ENCODE peak calls at places on chromosomes 16 and 17, in eight cellular contexts. H is adrenal gland; A is effector memory CD4-positive, alpha-beta T cell; Q is prostate gland; B is fibroblast of lung; E is tibial nerve; O is mesenchymal stem cell; X is ovary. F is an unnamed sample.

GRCh38 chr16:30368122-30368791 is 2.0 kb downstream of the TBC1D10B start:
- DNase-seq in H (peak; percentile 53), A (no peak), Q (no peak), B (peak; percentile 45), E (no peak), O (peak; percentile 72), X (no peak), F (no peak)

GRCh38 chr16:70696952-70697600 is 11.2 kb upstream of the MTSS2 start:
- DNase-seq in H (no peak), A (no peak), Q (peak; percentile 85), B (no peak), E (no peak), O (no peak), X (no peak), F (no peak)

GRCh38 chr16:12735805-12736204 is 67.9 kb downstream of the CPPED1 start:
- DNase-seq in H (no peak), A (no peak), Q (no peak), B (no peak), E (no peak), O (no peak), X (no peak), F (no peak)

GRCh38 chr16:17845031-17845430 is 374.3 kb upstream of the XYLT1 start:
- DNase-seq in H (no peak), A (no peak), Q (no peak), B (no peak), E (no peak), O (no peak), X (no peak), F (no peak)

GRCh38 chr17:64223283-64223682 is 39.8 kb downstream of the TEX2 start:
- DNase-seq in H (no peak), A (no peak), Q (no peak), B (no peak), E (no peak), O (no peak), X (no peak), F (no peak)

GRCh38 chr17:70187383-70187782 is 18.1 kb downstream of the KCNJ2 start:
- DNase-seq in H (no peak), A (no peak), Q (no peak), B (peak; percentile 68), E (no peak), O (no peak), X (no peak), F (no peak)

GRCh38 chr17:49031965-49032928 is 35.1 kb downstream of the IGF2BP1 start:
- DNase-seq in H (peak; percentile 69), A (peak; percentile 11), Q (peak; percentile 15), B (peak; percentile 65), E (no peak), O (peak; percentile 89), X (no peak), F (no peak)

GRCh38 chr16:79482011-79482410 is 118.5 kb downstream of the MAF start:
- DNase-seq in H (peak; percentile 27), A (no peak), Q (no peak), B (no peak), E (no peak), O (no peak), X (no peak), F (no peak)

GRCh38 chr17:79435962-79436361 is 174.9 kb downstream of the RBFOX3 start:
- DNase-seq in H (no peak), A (no peak), Q (no peak), B (no peak), E (no peak), O (no peak), X (no peak), F (no peak)

GRCh38 chr17:44084131-44084538 is 13.6 kb downstream of the G6PC3 start:
- DNase-seq in H (no peak), A (no peak), Q (no peak), B (no peak), E (no peak), O (no peak), X (no peak), F (no peak)

GRCh38 chr16:11034005-11034404 is 89.6 kb downstream of the CLEC16A start:
- DNase-seq in H (no peak), A (no peak), Q (no peak), B (peak; percentile 65), E (no peak), O (peak; percentile 85), X (no peak), F (no peak)

GRCh38 chr16:29198731-29199521 is 207.6 kb downstream of the NPIPB11 start:
- DNase-seq in H (no peak), A (no peak), Q (no peak), B (no peak), E (no peak), O (no peak), X (peak; percentile 57), F (no peak)

GRCh38 chr17:68238488-68238887 is 9.4 kb upstream of the AMZ2 start:
- DNase-seq in H (no peak), A (peak; percentile 31), Q (no peak), B (no peak), E (no peak), O (peak; percentile 77), X (no peak), F (no peak)

GRCh38 chr17:28043296-28043695 is 819 bp downstream of the NLK start:
- DNase-seq in H (no peak), A (no peak), Q (no peak), B (no peak), E (no peak), O (no peak), X (no peak), F (no peak)
- H3K4me3 ChIP-seq in H (peak overlapping the region; percentile 88), A (no peak overlapping the region), Q (no peak overlapping the region), B (peak overlapping the region; percentile 82), E (peak overlapping the region; percentile 94), O (no peak overlapping the region), X (no peak overlapping the region), F (peak overlapping the region; percentile 25)

GRCh38 chr17:60386475-60387058 is 5.4 kb downstream of the USP32 start:
- DNase-seq in H (no peak), A (no peak), Q (no peak), B (no peak), E (no peak), O (no peak), X (no peak), F (no peak)
- H3K4me1 ChIP-seq in H (peaks cover 5% of the 10 kb centered on the region), A (peaks cover 9% of the 10 kb centered on the region), Q (peaks cover 5% of the 10 kb centered on the region), B (peaks cover 4% of the 10 kb centered on the region), E (peaks cover 30% of the 10 kb centered on the region), O (peaks cover 6% of the 10 kb centered on the region), X (peaks cover 6% of the 10 kb centered on the region), F (peaks cover 70% of the 10 kb centered on the region)

GRCh38 chr16:15609286-15609649 is 33.7 kb downstream of the MARF1 start:
- DNase-seq in H (no peak), A (no peak), Q (no peak), B (no peak), E (no peak), O (no peak), X (no peak), F (no peak)

GRCh38 chr16:15610369-15610871 is 32.5 kb downstream of the MARF1 start:
- DNase-seq in H (no peak), A (no peak), Q (no peak), B (peak; percentile 82), E (no peak), O (peak; percentile 42), X (no peak), F (no peak)

GRCh38 chr16:15613676-15614075 is 29.3 kb downstream of the MARF1 start:
- DNase-seq in H (no peak), A (no peak), Q (no peak), B (peak; percentile 38), E (no peak), O (no peak), X (no peak), F (no peak)

GRCh38 chr16:15608398-15609285 is 34.3 kb downstream of the MARF1 start:
- DNase-seq in H (no peak), A (no peak), Q (no peak), B (no peak), E (no peak), O (peak; percentile 64), X (no peak), F (no peak)

DNA sequence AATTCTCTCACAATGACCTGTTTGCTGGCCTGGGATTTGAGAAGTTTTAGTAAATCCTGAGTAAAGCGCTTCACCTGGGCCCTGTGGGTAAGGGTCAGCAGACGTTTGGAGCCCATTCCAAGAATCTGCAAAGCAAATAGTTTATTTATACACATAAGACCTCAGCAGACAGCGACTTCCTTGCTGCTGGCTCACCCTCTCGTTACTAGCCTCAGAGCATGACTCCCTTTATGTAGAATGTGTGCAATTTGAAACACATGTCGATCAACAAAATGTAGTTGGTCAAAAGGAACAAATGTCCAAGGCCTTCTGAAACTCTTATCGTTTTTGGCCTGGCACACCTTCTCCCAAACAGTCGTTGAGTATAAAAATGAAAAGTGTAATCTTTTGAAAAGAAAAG is 31.3 kb downstream of the MARF1 start:
- DNase-seq in H (no peak), A (no peak), Q (no peak), B (peak; percentile 95), E (no peak), O (no peak), X (no peak), F (no peak)
- H3K27ac ChIP-seq in H (no peak overlapping the region), A (no peak overlapping the region), Q (no peak overlapping the region), B (peak overlapping the region; percentile 12), E (no peak overlapping the region), O (no peak overlapping the region), X (peak overlapping the region; percentile 10), F (peak overlapping the region; percentile 78)

GRCh38 chr17:72538443-72538842 is 417.6 kb downstream of the SOX9 start:
- DNase-seq in H (no peak), A (no peak), Q (no peak), B (no peak), E (no peak), O (no peak), X (no peak), F (no peak)

GRCh38 chr17:72538921-72539352 is 418.1 kb downstream of the SOX9 start:
- DNase-seq in H (no peak), A (no peak), Q (no peak), B (peak; percentile 17), E (no peak), O (no peak), X (no peak), F (no peak)

GRCh38 chr17:72542317-72542716 is 421.5 kb downstream of the SOX9 start:
- DNase-seq in H (no peak), A (no peak), Q (no peak), B (no peak), E (no peak), O (no peak), X (no peak), F (no peak)

GRCh38 chr17:72536788-72537187 is 416.0 kb downstream of the SOX9 start:
- DNase-seq in H (no peak), A (no peak), Q (no peak), B (no peak), E (no peak), O (no peak), X (no peak), F (no peak)

DNA sequence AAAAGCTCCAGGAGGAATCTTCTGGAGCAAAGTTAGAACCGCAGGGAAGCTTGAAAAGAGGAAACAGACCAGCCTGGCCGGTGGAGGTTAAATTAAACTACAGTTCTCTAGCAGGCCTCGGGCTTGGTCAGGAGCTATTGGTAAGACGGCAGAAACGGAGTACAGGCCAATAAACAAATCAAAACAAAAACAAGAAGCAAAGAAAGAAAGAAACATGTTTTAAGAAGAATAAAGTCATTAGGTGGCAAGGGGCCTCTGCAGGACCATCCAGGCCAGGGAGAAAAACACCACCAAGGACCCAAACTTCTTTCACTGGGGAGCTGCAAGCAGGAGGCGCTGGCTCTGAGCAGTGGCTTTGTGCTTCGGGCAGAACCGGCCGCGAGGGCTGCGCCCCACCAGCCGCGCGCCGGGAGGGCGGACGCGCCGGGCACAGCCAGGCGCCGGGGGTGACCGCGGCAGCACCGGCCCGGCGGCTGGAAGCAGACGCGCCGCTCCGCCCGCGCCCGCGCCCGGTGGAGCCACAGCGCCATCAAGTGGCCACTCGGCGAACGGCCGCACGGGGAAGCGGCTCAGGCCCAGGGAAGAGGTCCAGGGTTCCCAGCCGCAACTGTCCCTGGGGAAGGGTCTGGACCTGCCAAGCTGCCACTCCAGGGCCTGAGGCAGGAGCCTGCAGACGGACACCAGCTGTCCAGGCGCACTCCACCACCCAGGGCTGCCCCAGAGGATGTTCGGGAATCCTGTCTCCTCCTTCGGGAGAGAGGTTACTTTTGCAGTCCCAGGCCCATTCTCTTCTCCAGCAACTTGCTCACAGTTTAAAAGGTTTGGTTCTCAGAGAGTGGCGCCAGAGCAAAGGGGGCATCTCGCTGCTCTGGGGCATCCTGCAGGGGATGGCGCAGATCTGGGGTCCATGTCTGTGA is 419.4 kb downstream of the SOX9 start:
- DNase-seq in H (peak; percentile 56), A (peak; percentile 13), Q (peak; percentile 48), B (peak; percentile 67), E (peak; percentile 67), O (peak; percentile 67), X (peak; percentile 85), F (peak; percentile 81)
- H3K4me3 ChIP-seq in H (no peak overlapping the region), A (no peak overlapping the region), Q (no peak overlapping the region), B (peak overlapping the region; percentile 36), E (peak overlapping the region; percentile 38), O (no peak overlapping the region), X (no peak overlapping the region), F (no peak overlapping the region)

F was measured in psoas muscle.